ENCODE peak calls at places on chromosomes 13 and 19, in ten cellular contexts. U is AG04450; E is neural progenitor cell; S is sigmoid colon; Q is heart left ventricle; H is Panc1; D is CD8-positive, alpha-beta T cell; I is MM.1S; F is brain microvascular endothelial cell; A is suprapubic skin. C is an unnamed sample.

GRCh38 chr19:35716985-35717664 is 678 bp upstream of the KMT2B start:
- DNase-seq in U (peak), E (no peak), S (peak), Q (peak), H (peak), D (peak), I (peak), F (peak), A (peak), C (peak)

GRCh38 chr19:19217110-19217509 is 5.4 kb downstream of the NCAN start:
- DNase-seq in U (no peak), E (no peak), S (no peak), Q (no peak), H (no peak), D (no peak), I (peak), F (peak), A (no peak), C (no peak)

GRCh38 chr19:38310279-38310670 is 5.5 kb downstream of the YIF1B start:
- DNase-seq in U (no peak), E (no peak), S (no peak), Q (no peak), H (no peak), D (no peak), I (no peak), F (no peak), A (no peak), C (no peak)

GRCh38 chr19:29003641-29004409 is 209.1 kb downstream of the UQCRFS1 start:
- DNase-seq in U (no peak), E (peak), S (peak), Q (no peak), H (no peak), D (no peak), I (no peak), F (no peak), A (no peak), C (no peak)

GRCh38 chr13:48908381-48909087 is 67.2 kb upstream of the FNDC3A start:
- DNase-seq in U (no peak), E (no peak), S (no peak), Q (no peak), H (no peak), D (no peak), I (no peak), F (no peak), A (no peak), C (no peak)

GRCh38 chr13:80256352-80256932 is 84.5 kb downstream of the SPRY2 start:
- DNase-seq in U (no peak), E (no peak), S (no peak), Q (no peak), H (no peak), D (no peak), I (no peak), F (no peak), A (no peak), C (no peak)

GRCh38 chr19:28184997-28185396 is 1028.0 kb downstream of the UQCRFS1 start:
- DNase-seq in U (no peak), E (no peak), S (no peak), Q (no peak), H (no peak), D (no peak), I (no peak), F (no peak), A (no peak), C (no peak)

GRCh38 chr13:44629465-44630183 is 53.5 kb upstream of the TSC22D1 start:
- DNase-seq in U (no peak), E (no peak), S (no peak), Q (no peak), H (no peak), D (no peak), I (no peak), F (no peak), A (no peak), C (no peak)

GRCh38 chr13:29402168-29402621 is 193.3 kb downstream of the SLC7A1 start:
- DNase-seq in U (peak), E (no peak), S (no peak), Q (no peak), H (no peak), D (no peak), I (peak), F (peak), A (no peak), C (no peak)

GRCh38 chr19:18776288-18776594 is 14.9 kb downstream of the COMP start:
- DNase-seq in U (no peak), E (no peak), S (no peak), Q (no peak), H (no peak), D (no peak), I (no peak), F (peak), A (no peak), C (no peak)

GRCh38 chr13:97751477-97751876 is 202.0 kb upstream of the IPO5 start:
- DNase-seq in U (no peak), E (no peak), S (no peak), Q (no peak), H (no peak), D (no peak), I (no peak), F (no peak), A (no peak), C (no peak)

GRCh38 chr13:97758317-97758716 is 195.2 kb upstream of the IPO5 start:
- DNase-seq in U (no peak), E (no peak), S (no peak), Q (peak), H (no peak), D (no peak), I (no peak), F (no peak), A (no peak), C (no peak)

GRCh38 chr13:97753269-97753668 is 200.2 kb upstream of the IPO5 start:
- DNase-seq in U (no peak), E (no peak), S (no peak), Q (no peak), H (no peak), D (no peak), I (no peak), F (no peak), A (no peak), C (no peak)

GRCh38 chr13:97757807-97758206 is 195.7 kb upstream of the IPO5 start:
- DNase-seq in U (no peak), E (no peak), S (no peak), Q (peak), H (no peak), D (no peak), I (no peak), F (peak), A (no peak), C (no peak)

DNA sequence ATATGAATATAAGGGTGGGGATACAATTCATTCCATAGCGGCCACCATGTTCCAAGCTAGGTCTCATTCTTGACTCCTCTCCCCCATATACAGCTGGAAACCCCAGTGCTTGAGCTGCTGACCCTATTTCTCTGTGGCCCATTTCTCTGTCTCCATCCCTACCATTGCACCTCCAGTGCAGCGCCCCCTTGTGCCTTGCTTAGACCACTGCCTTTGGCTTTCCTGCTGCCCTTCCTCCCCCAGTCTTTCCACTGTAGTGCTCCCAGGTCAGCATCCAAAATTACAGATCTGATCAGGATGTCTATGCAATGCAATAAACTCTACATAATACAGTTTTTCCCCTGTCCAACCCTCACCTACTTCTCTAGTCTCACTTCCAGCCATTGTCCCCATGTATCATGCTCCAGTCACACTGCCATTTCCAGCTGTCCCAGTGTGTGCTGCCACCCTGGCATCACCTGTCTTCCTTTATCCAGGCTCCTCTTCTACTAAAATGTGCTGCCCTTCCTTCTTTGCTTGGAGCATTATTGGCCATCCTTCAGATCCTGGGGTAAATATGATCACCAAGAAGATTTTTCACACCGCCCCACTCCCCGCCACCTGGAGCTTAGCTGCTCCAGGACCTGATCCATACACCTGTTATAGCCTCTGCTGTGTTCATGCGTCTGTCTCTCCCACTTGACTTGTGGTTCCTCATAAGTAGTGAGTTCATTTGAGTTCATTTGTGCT is 199.4 kb upstream of the IPO5 start:
- DNase-seq in U (no peak), E (peak), S (no peak), Q (no peak), H (no peak), D (no peak), I (no peak), F (no peak), A (no peak), C (no peak)
- TF ChIP-seq CTCF in U (peak), E (peak), S (no peak), Q (no peak), H (no peak), D (no peak), I (no peak), F (peak), A (no peak), C (no peak)

GRCh38 chr19:55477905-55478304 is 1.5 kb downstream of the ZNF628 start:
- DNase-seq in U (no peak), E (no peak), S (no peak), Q (no peak), H (no peak), D (no peak), I (no peak), F (no peak), A (no peak), C (no peak)
- H3K4me3 ChIP-seq in U (peak), E (peak), S (no peak), Q (peak), H (peak), D (no peak), I (peak), F (no peak), A (peak), C (no peak)

GRCh38 chr19:15181394-15181793 is 19.4 kb downstream of the NOTCH3 start:
- DNase-seq in U (no peak), E (no peak), S (no peak), Q (no peak), H (no peak), D (no peak), I (no peak), F (no peak), A (no peak), C (no peak)
- H3K27ac ChIP-seq in U (no peak), E (no peak), S (no peak), Q (no peak), H (no peak), D (no peak), I (no peak), F (no peak), A (no peak), C (no peak)

GRCh38 chr19:51664131-51664530 is 17.5 kb upstream of the SIGLEC14 start:
- DNase-seq in U (no peak), E (no peak), S (no peak), Q (no peak), H (no peak), D (no peak), I (no peak), F (no peak), A (no peak), C (no peak)

GRCh38 chr19:51663650-51664049 is 17.0 kb upstream of the SIGLEC14 start:
- DNase-seq in U (no peak), E (no peak), S (no peak), Q (no peak), H (no peak), D (no peak), I (no peak), F (no peak), A (no peak), C (no peak)

GRCh38 chr19:51664997-51665396 is 18.4 kb upstream of the SIGLEC14 start:
- DNase-seq in U (no peak), E (no peak), S (no peak), Q (no peak), H (no peak), D (no peak), I (no peak), F (peak), A (no peak), C (no peak)

GRCh38 chr19:51660975-51661600 is 14.5 kb upstream of the SIGLEC14 start:
- DNase-seq in U (peak), E (peak), S (no peak), Q (peak), H (no peak), D (peak), I (peak), F (peak), A (no peak), C (peak)
- TF ChIP-seq CTCF in U (peak), E (peak), S (peak), Q (peak), H (peak), D (peak), I (peak), F (peak), A (peak), C (peak)

C was measured in dorsolateral prefrontal cortex.